ENCODE peak calls at places on chromosome X, in four cellular contexts. K is MCF 10A, A is K562, U is AG04450. O is an unnamed sample.

GRCh38 chrX:118682258-118683014 is 45.0 kb upstream of the IL13RA1 start:
- DNase-seq in K (no peak), A (no peak), U (no peak), O (no peak)

GRCh38 chrX:30343206-30343605 is 34.0 kb upstream of the NR0B1 start:
- DNase-seq in A (no peak), K (peak), U (no peak), O (no peak)

GRCh38 chrX:109125304-109125703 is 356.6 kb downstream of the GUCY2F start:
- DNase-seq in A (no peak), U (no peak), K (no peak), O (no peak)

GRCh38 chrX:57929373-57929772 is 19.1 kb upstream of the ZXDA start:
- DNase-seq in A (no peak), K (peak), U (no peak), O (peak)

GRCh38 chrX:48957477-48957826 is at the start of gene OTUD5:
- DNase-seq in A (peak), K (no peak), U (no peak), O (peak)

GRCh38 chrX:150936556-150936955 is 38.1 kb upstream of the CD99L2 start:
- DNase-seq in K (no peak), U (no peak), A (no peak), O (no peak)

GRCh38 chrX:11422529-11422857 is 129.3 kb downstream of the AMELX start:
- DNase-seq in A (no peak), K (no peak), U (no peak), O (no peak)

GRCh38 chrX:137651647-137652046 is 85.7 kb downstream of the ZIC3 start:
- DNase-seq in K (no peak), U (no peak), A (no peak), O (no peak)

GRCh38 chrX:17826609-17827496 is 34.2 kb downstream of the RAI2 start:
- DNase-seq in A (no peak), U (no peak), K (no peak), O (no peak)

GRCh38 chrX:119693032-119693995 is at the start of gene SEPTIN6:
- DNase-seq in A (peak), K (peak), U (no peak), O (peak)
- TF ChIP-seq CTCF in A (peak), K (no peak), U (no peak), O (no peak)

GRCh38 chrX:41333994-41334865 is at the start of gene DDX3X:
- DNase-seq in U (peak), K (peak), A (peak), O (peak)
- TF ChIP-seq CTCF in U (peak), K (no peak), A (no peak), O (no peak)

DNA sequence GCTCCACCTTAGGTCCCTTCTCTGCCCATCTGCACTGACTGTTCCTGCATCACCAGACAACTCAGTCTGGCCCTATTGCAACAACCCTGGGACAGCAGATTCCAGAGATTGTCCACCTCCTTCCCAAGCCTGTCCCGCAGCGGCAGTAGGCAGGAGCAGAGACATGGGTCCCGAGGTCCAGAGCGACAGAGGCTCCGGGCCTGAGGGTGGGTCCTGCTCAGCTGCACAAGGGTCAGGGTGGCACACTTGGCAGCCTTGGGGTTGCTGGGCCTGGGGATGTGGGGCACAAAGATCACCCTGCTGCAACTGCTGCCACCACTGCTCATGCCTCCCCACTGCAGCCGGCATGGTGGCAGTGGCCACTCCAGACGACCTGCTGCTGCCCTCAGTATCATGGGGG is 674.5 kb downstream of the SH3BGRL start:
- DNase-seq in K (no peak), A (no peak), U (no peak), O (no peak)
- TF ChIP-seq CTCF in K (no peak), A (no peak), U (no peak), O (no peak)

GRCh38 chrX:79413009-79413408 is 45.9 kb upstream of the ITM2A start:
- DNase-seq in A (peak), U (no peak), K (peak), O (peak)
- TF ChIP-seq CTCF in A (peak), U (no peak), K (peak), O (no peak)

GRCh38 chrX:8879750-8880149 is 78.6 kb upstream of the FAM9A start:
- DNase-seq in U (no peak), A (peak), K (peak), O (no peak)
- TF ChIP-seq CTCF in U (peak), A (peak), K (peak), O (peak)

DNA sequence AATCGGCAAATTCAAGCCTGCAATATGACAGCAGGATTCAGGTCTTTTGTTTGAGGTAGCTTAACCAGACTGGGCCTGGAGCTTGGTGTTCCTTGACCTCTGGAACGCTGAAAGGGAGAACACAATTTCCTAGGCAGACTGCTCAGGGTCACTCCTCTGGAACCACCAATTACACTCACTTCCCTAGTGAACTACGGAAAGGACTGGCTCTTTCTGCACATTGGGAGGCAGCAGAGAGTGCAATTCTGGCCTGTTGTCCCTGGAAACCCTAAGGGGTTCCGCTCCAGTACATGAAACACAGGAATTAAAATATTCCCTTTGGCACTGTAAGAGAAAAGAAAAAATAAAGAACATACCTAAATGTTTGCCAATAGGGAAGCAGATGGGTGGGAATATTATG is 58.6 kb downstream of the GPC3 start:
- DNase-seq in A (no peak), K (no peak), U (no peak), O (no peak)
- TF ChIP-seq CTCF in A (no peak), K (no peak), U (no peak), O (no peak)